ENCODE peak calls at places on chromosomes 5 and 9, in eight cellular contexts. U is stimulated activated CD8-positive, alpha-beta memory T cell treated with anti-CD3 and anti-CD28 coated beads, Interleukin-4, amount 100 ng/mL, for 4 hours; K is anterior cingulate cortex; Q is hepatic stellate cell; P is upper lobe of right lung; L is mesothelial cell of epicardium; G is activated CD4-positive, alpha-beta T cell treated with anti-CD3 and anti-CD28 coated beads, Interleukin-2, amount 10 ng/mL, durations not matched to agents 7 days and 5 days; M is naive B cell. B is an unnamed sample.

GRCh38 chr9:68951879-68952659 is 61.8 kb downstream of the PRKACG start:
- DNase-seq in Q (no peak), L (no peak), U (no peak), M (no peak), K (no peak), G (no peak), P (no peak), B (no peak)

GRCh38 chr9:16304301-16304700 is 566.2 kb downstream of the BNC2 start:
- DNase-seq in Q (no peak), G (no peak), K (no peak), U (no peak), L (no peak), M (no peak), P (no peak), B (no peak)

GRCh38 chr5:158152151-158152550 is 293.2 kb upstream of the CLINT1 start:
- DNase-seq in G (no peak), M (no peak), K (no peak), L (no peak), P (no peak), U (no peak), Q (no peak), B (no peak)

GRCh38 chr5:157230610-157231009 is 35.3 kb upstream of the CYFIP2 start:
- DNase-seq in K (no peak), L (no peak), Q (no peak), U (no peak), G (no peak), M (no peak), P (no peak), B (no peak)

GRCh38 chr9:110115341-110115820 is 92.6 kb downstream of the C9orf152 start:
- DNase-seq in L (no peak), M (no peak), K (peak; percentile 9), U (no peak), Q (no peak), P (no peak), G (no peak), B (no peak)

GRCh38 chr5:177545487-177546261 is 8.7 kb downstream of the FAM193B start:
- DNase-seq in M (no peak), Q (peak; percentile 53), G (no peak), U (no peak), K (no peak), P (no peak), L (no peak), B (peak; percentile 37)

GRCh38 chr9:92988215-92988731 is 41.0 kb downstream of the FGD3 start:
- DNase-seq in Q (no peak), U (no peak), M (no peak), G (no peak), P (peak; percentile 23), K (no peak), L (no peak), B (no peak)

GRCh38 chr5:111779260-111780254 is 22.6 kb upstream of the NREP start:
- DNase-seq in M (no peak), Q (no peak), G (no peak), U (no peak), K (no peak), P (no peak), L (no peak), B (no peak)

GRCh38 chr5:39713224-39713911 is 288.6 kb upstream of the DAB2 start:
- DNase-seq in L (no peak), P (no peak), K (no peak), U (no peak), M (no peak), Q (no peak), G (no peak), B (no peak)

GRCh38 chr9:34437006-34437925 is 21.1 kb downstream of the FAM219A start:
- DNase-seq in G (peak; percentile 74), M (peak; percentile 56), Q (peak; percentile 54), P (no peak), K (no peak), L (peak; percentile 44), U (peak; percentile 21), B (peak; percentile 65)

GRCh38 chr5:317086-317811 is 4.3 kb upstream of the AHRR start:
- DNase-seq in G (peak; percentile 47), U (no peak), L (peak; percentile 76), P (peak; percentile 67), Q (peak; percentile 89), K (no peak), M (peak; percentile 14), B (peak; percentile 50)